ENCODE peak calls at places on chromosomes 4 and X, in four cellular contexts. M, J, V and E are unnamed samples.

GRCh38 chrX:11119295-11119943 is 8.3 kb downstream of the HCCS start:
- DNase-seq in M (no peak), J (no peak), V (no peak), E (no peak)

GRCh38 chr4:763922-764321 is 58.3 kb downstream of the PCGF3 start:
- DNase-seq in M (no peak), J (no peak), V (no peak), E (no peak)

GRCh38 chrX:143940119-143940518 is 56.2 kb downstream of the UBE2NL start:
- DNase-seq in M (no peak), J (no peak), V (no peak), E (no peak)

GRCh38 chrX:119045884-119046283 is 26.9 kb upstream of the CT47C1 start:
- DNase-seq in M (no peak), J (no peak), V (no peak), E (no peak)

GRCh38 chrX:119605739-119606507 is at the start of gene NKRF:
- DNase-seq in M (peak; percentile 86), J (peak; percentile 83), V (peak; percentile 82), E (peak; percentile 78)

GRCh38 chr4:113434247-113434587 is 327.3 kb downstream of the CAMK2D start:
- DNase-seq in M (no peak), J (no peak), V (peak; percentile 10), E (no peak)

GRCh38 chr4:102430511-102430910 is 70.6 kb upstream of the NFKB1 start:
- DNase-seq in M (no peak), J (no peak), V (no peak), E (no peak)

GRCh38 chr4:148664636-148665035 is 222.4 kb upstream of the NR3C2 start:
- DNase-seq in M (no peak), J (no peak), V (no peak), E (no peak)

GRCh38 chr4:20520901-20521300 is 179.4 kb upstream of the PACRGL start:
- DNase-seq in M (no peak), J (no peak), V (no peak), E (no peak)

GRCh38 chr4:117135634-117136354 is 50.4 kb upstream of the TRAM1L1 start:
- DNase-seq in M (no peak), J (no peak), V (no peak), E (no peak)

GRCh38 chrX:131595120-131595519 is 51.2 kb downstream of the OR13H1 start:
- DNase-seq in M (no peak), J (no peak), V (no peak), E (no peak)

GRCh38 chrX:29662101-29662500 is 553.3 kb upstream of the MAGEB2 start:
- DNase-seq in M (no peak), J (peak; percentile 38), V (no peak), E (no peak)

GRCh38 chr4:137495578-137495977 is 36.7 kb downstream of the PCDH18 start:
- DNase-seq in M (no peak), J (no peak), V (no peak), E (no peak)

GRCh38 chr4:178080312-178080711 is 638.1 kb upstream of the AGA start:
- DNase-seq in M (no peak), J (no peak), V (no peak), E (no peak)

GRCh38 chrX:153339662-153340061 is 5.7 kb downstream of the ZNF275 start:
- DNase-seq in M (peak; percentile 40), J (no peak), V (no peak), E (no peak)

GRCh38 chr4:146513548-146513947 is 8.2 kb downstream of the SLC10A7 start:
- DNase-seq in M (no peak), J (no peak), V (no peak), E (no peak)

GRCh38 chr4:166077782-166078181 is 204.7 kb downstream of the TLL1 start:
- DNase-seq in M (no peak), J (no peak), V (no peak), E (no peak)

GRCh38 chrX:49071877-49072711 is 1.7 kb downstream of the PRAF2 start:
- DNase-seq in M (peak; percentile 31), J (no peak), V (no peak), E (no peak)

DNA sequence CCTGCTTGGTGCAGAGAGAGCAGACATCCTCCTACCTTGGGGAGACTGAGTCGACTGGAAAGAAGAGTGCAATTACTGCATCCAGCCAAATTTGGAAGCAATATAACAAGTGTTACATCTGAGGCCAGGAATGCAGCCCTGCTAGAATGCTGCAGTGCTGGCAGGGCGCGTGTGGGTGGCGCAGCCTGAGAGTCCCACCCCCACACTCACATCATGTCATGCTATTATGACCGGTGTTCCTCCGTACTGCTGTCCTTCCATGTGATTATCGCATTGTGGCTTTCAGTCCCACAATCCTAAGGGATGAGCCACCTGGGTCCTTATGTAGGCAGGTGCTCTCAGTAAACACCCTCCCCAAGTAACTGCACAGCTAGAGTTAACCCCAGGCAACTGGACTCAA is 122.6 kb upstream of the CPEB2 start:
- DNase-seq in M (no peak), J (no peak), V (no peak), E (no peak)
- TF ChIP-seq POLR2AphosphoS2 in M (no peak), J (no peak), V (no peak), E (no peak)

DNA sequence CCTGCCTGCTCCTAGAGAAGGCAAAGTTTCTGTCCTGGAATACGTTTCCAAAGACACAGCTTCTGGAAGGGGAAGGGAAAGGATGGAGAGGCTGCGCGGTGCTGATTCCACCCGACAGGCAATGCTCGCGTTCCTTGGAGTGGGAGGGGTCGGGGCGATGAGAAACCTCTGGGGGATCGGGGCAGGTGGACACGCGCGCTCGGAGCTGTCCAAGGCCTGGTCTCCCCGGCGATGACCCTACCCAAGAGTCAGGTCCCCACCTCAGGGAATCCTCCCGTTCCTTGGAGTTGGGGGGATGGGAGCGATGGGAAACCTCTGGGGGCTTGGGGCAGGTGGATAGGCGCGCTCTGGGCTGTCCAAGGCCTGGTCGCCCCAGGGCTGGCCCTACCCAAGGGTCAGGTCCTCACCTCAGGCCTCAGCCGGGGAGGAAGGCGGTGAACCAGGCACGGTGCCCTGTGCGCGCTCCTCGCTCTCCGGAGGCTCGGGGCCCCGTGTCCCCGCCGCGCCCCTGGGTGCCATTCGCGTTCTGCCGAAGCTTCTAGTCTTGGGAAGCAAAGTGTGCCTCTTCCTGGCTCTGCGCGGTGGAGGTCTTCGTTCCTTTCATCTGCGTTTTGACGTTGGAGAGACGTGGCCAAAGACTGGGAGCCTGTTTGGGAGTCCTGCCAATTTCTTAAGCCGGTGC is 10.6 kb upstream of the SHOX start:
- DNase-seq in M (no peak), J (no peak), V (no peak), E (no peak)
- TF ChIP-seq POLR2AphosphoS2 in M (no peak), J (no peak), V (no peak), E (no peak)

GRCh38 chrX:140165849-140166248 is 200.5 kb upstream of the CXorf66 start:
- DNase-seq in M (no peak), J (no peak), V (no peak), E (no peak)
- TF ChIP-seq POLR2AphosphoS2 in M (no peak), J (no peak), V (no peak), E (no peak)

DNA sequence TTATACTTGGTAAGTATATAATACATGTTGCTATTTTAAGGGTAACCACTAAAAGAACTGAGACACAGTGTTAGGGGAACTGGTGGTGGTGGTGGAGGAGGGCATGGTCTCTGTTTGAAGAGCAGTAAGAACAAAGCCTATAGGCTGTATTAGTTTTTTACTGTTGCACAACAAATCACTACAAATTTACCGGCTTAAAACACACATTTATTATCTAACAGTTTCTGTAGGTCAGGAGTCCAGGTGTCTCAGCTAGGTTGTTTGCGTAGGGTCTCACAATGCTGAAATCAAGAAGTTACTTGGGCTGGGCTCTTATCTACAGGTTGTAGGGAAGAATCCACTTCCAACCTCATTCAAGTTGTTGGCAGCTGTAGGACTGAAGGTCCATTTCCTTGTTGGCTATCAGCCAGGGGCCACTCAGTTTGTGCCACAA is 52.6 kb downstream of the CASK start:
- DNase-seq in M (no peak), J (no peak), V (peak; percentile 63), E (no peak)
- TF ChIP-seq POLR2AphosphoS2 in M (no peak), J (no peak), V (no peak), E (no peak)

DNA sequence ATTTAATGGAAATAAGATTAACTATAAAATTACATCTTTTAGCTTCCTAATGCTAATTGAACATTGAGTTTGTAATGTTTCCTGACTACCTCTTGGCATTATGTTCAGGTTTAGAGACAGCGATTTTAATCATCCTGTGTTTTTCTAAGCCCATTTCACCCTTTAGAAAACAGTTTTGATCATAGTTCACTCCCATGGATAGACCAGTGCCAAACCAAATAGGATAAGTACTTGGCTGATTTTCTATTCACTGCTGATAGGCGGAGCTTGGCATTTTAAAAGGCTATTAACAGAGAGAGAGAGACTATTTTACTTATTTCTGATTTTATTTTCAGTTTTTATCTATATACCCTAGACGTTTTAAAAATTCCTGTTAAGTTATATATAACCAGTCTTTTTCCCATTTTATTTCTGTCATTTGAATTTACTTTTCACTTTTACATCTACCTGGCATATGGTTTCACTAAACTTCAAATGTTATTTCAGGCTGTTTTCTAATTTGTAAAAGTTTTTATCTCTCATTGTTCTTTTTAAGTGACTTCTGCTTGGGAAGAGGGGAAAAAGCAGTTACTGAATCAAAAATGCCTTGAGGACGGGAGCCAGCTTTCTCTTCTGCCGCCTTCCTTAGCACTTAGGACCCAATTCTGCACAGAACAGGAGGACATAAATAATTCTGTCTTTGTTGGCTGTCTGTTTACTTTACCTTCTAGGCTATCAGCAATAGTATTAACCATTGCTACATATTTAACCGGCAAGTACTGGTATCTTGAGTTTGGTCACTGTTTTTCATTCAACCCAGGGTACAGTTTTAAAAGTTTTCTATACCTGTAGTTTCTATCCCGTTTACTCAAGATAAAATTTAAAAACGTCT is 46.4 kb downstream of the SGMS2 start:
- DNase-seq in M (no peak), J (no peak), V (peak; percentile 14), E (no peak)
- TF ChIP-seq POLR2AphosphoS2 in M (no peak), J (no peak), V (no peak), E (no peak)